ENCODE peak calls at places on chromosomes 16 and 17, in eight cellular contexts. M is IMR-90, G is MM.1S, U is HCT116, T is fibroblast of lung, O is neural progenitor cell, V is endodermal cell, Y is mesendoderm. F is an unnamed sample. For H3K36me3, the result is how much of the 10 kb centered on the place peaks cover.

GRCh38 chr16:4511441-4512082 is 27.0 kb downstream of the CDIP1 start:
- DNase-seq in T (peak), M (peak), O (peak), U (no peak), Y (peak), G (peak), V (peak), F (no peak)

GRCh38 chr17:48503747-48504146 is 27.1 kb downstream of the HOXB1 start:
- DNase-seq in U (no peak), Y (peak), O (no peak), T (no peak), G (no peak), M (peak), V (peak), F (no peak)

GRCh38 chr17:43839670-43840101 is 6.7 kb upstream of the MPP3 start:
- DNase-seq in O (no peak), M (no peak), U (peak), V (no peak), G (no peak), Y (no peak), T (no peak), F (no peak)

GRCh38 chr17:58624751-58625150 is 67.1 kb downstream of the TEX14 start:
- DNase-seq in U (no peak), T (no peak), O (no peak), V (no peak), Y (no peak), G (peak), M (no peak), F (no peak)

GRCh38 chr16:68361485-68361884 is 50.7 kb downstream of the PRMT7 start:
- DNase-seq in U (no peak), V (peak), T (no peak), Y (no peak), G (no peak), O (no peak), M (no peak), F (peak)

GRCh38 chr17:68125471-68125870 is 89.9 kb downstream of the KPNA2 start:
- DNase-seq in V (no peak), G (no peak), O (no peak), T (peak), Y (no peak), M (no peak), U (no peak), F (no peak)

GRCh38 chr17:34711646-34712045 is 132.3 kb downstream of the TMEM132E start:
- DNase-seq in M (no peak), V (peak), U (no peak), Y (no peak), T (no peak), O (no peak), G (no peak), F (no peak)

GRCh38 chr16:3625911-3626732 is 14.7 kb upstream of the SLX4 start:
- DNase-seq in M (no peak), Y (no peak), O (no peak), U (no peak), T (peak), V (no peak), G (peak), F (no peak)

GRCh38 chr17:40425741-40426140 is 8.0 kb upstream of the TOP2A start:
- DNase-seq in M (no peak), G (no peak), V (no peak), O (no peak), T (no peak), U (no peak), Y (no peak), F (no peak)

GRCh38 chr16:85514601-85515318 is 98.4 kb upstream of the GSE1 start:
- DNase-seq in M (peak), Y (peak), G (no peak), O (peak), V (peak), T (peak), U (peak), F (peak)

GRCh38 chr16:30929167-30929566 is 5.8 kb downstream of the FBXL19 start:
- DNase-seq in T (no peak), G (no peak), O (no peak), U (no peak), M (no peak), Y (no peak), V (no peak), F (no peak)

GRCh38 chr17:16942141-16943031 is 29.5 kb downstream of the TNFRSF13B start:
- DNase-seq in M (peak), O (no peak), T (peak), U (no peak), Y (no peak), G (no peak), V (peak), F (no peak)

GRCh38 chr16:85249830-85250455 is 137.7 kb upstream of the CIBAR2 start:
- DNase-seq in T (no peak), M (no peak), U (no peak), V (no peak), Y (no peak), O (no peak), G (no peak), F (no peak)

GRCh38 chr16:75733305-75734141 is 7.2 kb upstream of the CPHXL start:
- DNase-seq in O (peak), T (peak), M (peak), U (no peak), G (no peak), V (no peak), Y (peak), F (no peak)

GRCh38 chr16:50644730-50645129 is 36.4 kb downstream of the SNX20 start:
- DNase-seq in Y (peak), G (peak), U (peak), O (peak), M (no peak), T (peak), V (peak), F (no peak)

GRCh38 chr16:89922884-89923639 is at the start of gene TUBB3:
- DNase-seq in M (peak), T (peak), U (peak), G (peak), Y (peak), O (peak), V (peak), F (peak)

GRCh38 chr17:428414-428813 is 75.8 kb upstream of the RPH3AL start:
- DNase-seq in M (no peak), O (no peak), V (no peak), G (no peak), T (no peak), Y (no peak), U (no peak), F (no peak)

GRCh38 chr17:82668631-82669099 is 20.4 kb upstream of the WDR45B start:
- DNase-seq in Y (peak), M (peak), U (peak), T (peak), O (peak), V (peak), G (no peak), F (no peak)

GRCh38 chr16:873889-874288 is 73.4 kb upstream of the GNG13 start:
- DNase-seq in M (no peak), O (no peak), U (no peak), T (no peak), Y (no peak), G (no peak), V (no peak), F (peak)

GRCh38 chr17:30368896-30369720 is 9.6 kb upstream of the CPD start:
- DNase-seq in Y (no peak), U (no peak), G (no peak), M (no peak), V (no peak), T (no peak), O (no peak), F (no peak)

GRCh38 chr16:12294471-12294870 is 317.9 kb downstream of the SNX29 start:
- DNase-seq in T (no peak), M (no peak), Y (peak), V (peak), G (no peak), U (no peak), O (no peak), F (no peak)

GRCh38 chr16:46711106-46711769 is 21.8 kb downstream of the ORC6 start:
- DNase-seq in U (no peak), M (no peak), G (no peak), V (no peak), Y (no peak), T (no peak), O (no peak), F (no peak)

GRCh38 chr16:86911311-86911999 is 333.1 kb downstream of the FOXL1 start:
- DNase-seq in O (no peak), M (no peak), V (no peak), U (no peak), Y (no peak), G (no peak), T (peak), F (no peak)

GRCh38 chr16:9364721-9365693 is 273.6 kb downstream of the HAPSTR1 start:
- DNase-seq in Y (no peak), U (no peak), G (no peak), O (no peak), M (no peak), V (no peak), T (no peak), F (peak)

GRCh38 chr17:34252138-34252889 is 2.8 kb upstream of the CCL2 start:
- DNase-seq in T (peak), G (no peak), U (no peak), Y (peak), V (peak), O (no peak), M (peak), F (peak)

GRCh38 chr16:8110572-8111514 is 479.5 kb downstream of the TMEM114 start:
- DNase-seq in M (no peak), U (no peak), Y (no peak), O (no peak), T (no peak), G (no peak), V (no peak), F (no peak)

GRCh38 chr17:28735242-28735722 is 6.7 kb downstream of the NEK8 start:
- DNase-seq in M (no peak), G (no peak), Y (peak), U (no peak), V (no peak), T (no peak), O (no peak), F (peak)

GRCh38 chr16:2150418-2151187 is 2.2 kb downstream of the RAB26 start:
- DNase-seq in O (peak), Y (peak), U (no peak), V (peak), G (no peak), M (peak), T (peak), F (peak)

DNA sequence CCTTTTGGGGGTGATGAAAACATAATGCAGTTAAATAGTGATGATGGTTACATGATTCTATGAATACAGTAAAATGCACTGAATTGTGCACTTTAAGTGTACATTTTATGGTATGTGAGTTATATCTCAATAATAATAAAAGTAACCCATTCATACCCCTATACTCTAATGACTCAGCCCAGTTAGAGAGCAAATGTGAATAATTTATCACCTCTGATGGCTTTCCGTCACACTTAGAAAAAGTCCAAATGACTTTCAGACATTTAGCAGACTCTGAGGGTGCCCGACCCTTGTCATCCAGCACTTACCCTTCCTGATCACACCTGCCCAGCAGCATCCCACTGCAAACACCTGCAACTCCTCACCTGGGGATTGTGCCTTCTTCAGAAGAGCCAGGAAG is 148.1 kb upstream of the MAF start:
- DNase-seq in Y (no peak), U (no peak), V (no peak), M (no peak), G (no peak), T (no peak), O (no peak), F (no peak)
- H3K36me3 ChIP-seq in Y (under half), U (under half), V (under half), M (under half), G (under half), T (under half), O (under half), F (under half)

DNA sequence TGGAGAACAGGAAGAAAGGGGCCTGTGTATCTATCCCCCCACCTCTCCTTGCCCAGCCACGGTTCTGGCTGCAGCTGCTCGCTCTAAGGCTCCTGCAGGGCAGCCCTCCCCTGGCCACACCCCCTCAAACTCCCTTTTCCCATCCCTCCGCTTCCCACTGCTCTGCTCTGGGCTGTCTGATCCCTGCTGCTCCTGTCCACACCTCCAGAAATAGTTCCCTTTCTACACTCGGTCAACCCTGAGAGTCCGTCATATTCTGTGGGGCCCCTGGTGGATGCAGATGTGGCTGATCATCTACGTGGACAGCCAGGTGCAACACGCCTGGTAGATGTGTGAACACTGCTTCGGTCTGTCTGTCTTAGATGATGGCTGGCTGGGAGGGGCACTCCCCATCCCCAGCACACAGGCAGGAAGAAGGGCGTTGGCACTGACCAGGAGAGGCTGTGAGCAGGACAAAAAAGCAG is 19.3 kb upstream of the KRT19 start:
- DNase-seq in T (peak), Y (no peak), O (peak), V (peak), M (no peak), U (peak), G (no peak), F (no peak)
- H3K9ac ChIP-seq in T (no peak), Y (no peak), O (no peak), V (no peak), M (peak), U (peak), G (no peak), F (no peak)

GRCh38 chr16:64304376-64304775 is 817.5 kb downstream of the CDH11 start:
- DNase-seq in O (no peak), Y (no peak), T (no peak), M (no peak), V (no peak), U (no peak), G (no peak), F (no peak)
- H3K27ac ChIP-seq in O (no peak), Y (no peak), T (no peak), M (no peak), V (no peak), U (no peak), G (no peak), F (no peak)

DNA sequence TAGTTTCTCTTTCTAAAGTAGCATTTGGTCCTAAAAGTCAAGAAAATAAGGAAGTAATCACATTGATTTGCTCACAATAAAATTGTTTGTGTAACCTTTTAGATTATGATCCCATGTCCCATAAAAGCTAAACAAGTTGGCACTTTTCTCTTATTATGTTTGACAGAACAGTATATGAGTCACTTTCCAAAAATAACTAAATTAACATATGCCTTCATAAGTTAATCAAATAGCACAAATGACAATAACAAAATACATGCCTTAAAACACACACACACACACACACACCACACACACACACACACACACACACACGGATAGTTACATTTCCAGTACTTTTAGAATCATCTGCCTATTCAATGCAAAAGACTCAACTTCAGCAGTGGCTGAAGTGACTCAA is 2.8 kb downstream of the MED13 start:
- DNase-seq in U (no peak), Y (no peak), V (no peak), M (peak), T (peak), O (no peak), G (no peak), F (no peak)
- H3K36me3 ChIP-seq in U (under half), Y (under half), V (under half), M (under half), T (under half), O (under half), G (under half), F (under half)

GRCh38 chr17:8062807-8063483 is 24.1 kb downstream of the ALOX15B start:
- DNase-seq in T (peak), Y (peak), M (no peak), U (no peak), O (no peak), V (peak), G (no peak), F (no peak)

GRCh38 chr17:8062435-8062806 is 23.6 kb downstream of the ALOX15B start:
- DNase-seq in G (no peak), V (peak), T (peak), Y (no peak), O (no peak), M (peak), U (no peak), F (no peak)

GRCh38 chr17:8059131-8059530 is 20.3 kb downstream of the ALOX15B start:
- DNase-seq in V (no peak), G (no peak), T (no peak), M (no peak), Y (no peak), U (no peak), O (no peak), F (peak)

GRCh38 chr17:8057691-8058114 is 18.8 kb downstream of the ALOX15B start:
- DNase-seq in O (peak), U (peak), Y (peak), M (peak), G (peak), T (peak), V (peak), F (peak)

DNA sequence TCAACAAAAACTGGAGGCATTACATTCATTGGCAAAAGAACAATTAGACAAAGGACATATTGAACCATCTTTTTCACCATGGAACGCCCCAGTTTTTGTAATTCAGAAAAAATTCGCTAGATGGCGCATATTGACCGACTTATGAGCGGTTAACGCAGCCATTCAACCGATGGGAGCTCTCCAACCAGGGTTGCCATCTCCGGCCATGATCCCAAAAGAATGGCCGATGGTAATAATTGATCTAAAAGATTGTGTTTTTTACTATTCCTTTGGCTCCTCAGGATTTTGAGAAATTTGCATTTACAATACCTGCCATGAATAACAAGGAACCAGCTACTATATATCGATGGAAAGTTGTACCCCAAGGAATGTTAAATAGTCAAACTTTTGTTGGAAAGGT is 21.4 kb downstream of the ALOX15B start:
- DNase-seq in O (peak), V (peak), T (peak), U (peak), G (peak), M (peak), Y (peak), F (peak)
- H3K9ac ChIP-seq in O (no peak), V (no peak), T (no peak), U (no peak), G (no peak), M (no peak), Y (no peak), F (no peak)

DNA sequence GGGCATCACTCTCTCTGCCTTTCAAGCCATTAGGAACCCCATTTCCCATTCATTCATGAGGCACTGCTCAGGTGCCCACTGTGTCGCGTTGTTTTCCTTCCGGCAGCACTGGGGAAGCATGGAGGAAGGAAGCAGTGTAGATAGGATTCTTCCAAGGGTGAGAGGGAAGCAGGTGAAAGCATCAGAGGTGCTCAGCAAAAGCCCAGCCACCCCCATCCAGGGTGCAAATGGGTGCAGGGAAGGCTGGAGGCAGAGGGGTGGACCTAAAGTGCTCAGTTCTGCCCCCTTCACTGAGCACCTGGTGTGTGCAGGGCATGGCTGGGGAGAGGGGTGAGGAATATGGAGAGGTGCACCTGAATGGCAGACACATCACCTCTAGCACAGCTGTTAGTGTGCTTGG is 3.4 kb upstream of the NXPH3 start:
- DNase-seq in G (no peak), U (no peak), Y (no peak), T (no peak), O (no peak), V (peak), M (no peak), F (no peak)
- H3K27ac ChIP-seq in G (no peak), U (no peak), Y (no peak), T (no peak), O (no peak), V (no peak), M (no peak), F (no peak)

DNA sequence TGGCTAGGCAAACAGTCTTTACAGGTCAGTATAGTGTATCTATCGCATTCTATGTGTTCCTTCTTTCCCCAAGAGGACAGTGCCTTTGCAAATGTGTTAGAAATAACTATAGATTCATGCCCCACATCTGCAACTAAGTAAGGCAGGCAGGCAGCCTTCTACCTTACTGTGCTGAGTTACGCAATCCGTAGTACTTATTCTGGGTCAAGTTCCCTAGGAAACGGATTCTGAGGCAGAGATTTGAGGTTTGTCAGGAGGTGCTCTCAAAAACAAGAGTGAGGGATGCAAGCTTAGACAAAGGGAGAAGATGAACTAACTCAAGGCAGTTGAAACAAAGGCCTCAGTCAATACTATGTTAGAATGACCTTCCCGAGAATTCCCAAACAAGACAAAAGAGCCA is 12.7 kb upstream of the ANKFY1 start:
- DNase-seq in U (no peak), Y (no peak), O (no peak), G (no peak), M (no peak), T (no peak), V (no peak), F (no peak)
- H3K36me3 ChIP-seq in U (under half), Y (under half), O (under half), G (under half), M (under half), T (under half), V (half or more), F (under half)